ENCODE peak calls at places on chromosomes 12 and 14, in five cellular contexts. T is right lobe of liver, L is posterior cingulate gyrus, W is epithelial cell of prostate, K is mucosa of gallbladder. B is an unnamed sample.

GRCh38 chr12:1842183-1842904 is 22.0 kb downstream of the LRTM2 start:
- DNase-seq in T (peak; percentile 38), L (peak; percentile 32), W (no peak), K (no peak), B (no peak)

GRCh38 chr12:21941522-21942376 is 523 bp upstream of the ABCC9 start:
- DNase-seq in T (peak; percentile 87), L (peak; percentile 68), W (no peak), K (peak; percentile 34), B (no peak)

GRCh38 chr12:119780786-119781434 is 96.2 kb downstream of the CIT start:
- DNase-seq in T (peak; percentile 54), L (no peak), W (peak; percentile 18), K (peak; percentile 41), B (no peak)

GRCh38 chr12:100364334-100364733 is 7.5 kb downstream of the SLC17A8 start:
- DNase-seq in T (no peak), L (no peak), W (no peak), K (no peak), B (no peak)

GRCh38 chr14:98501836-98502235 is 770.2 kb downstream of the BCL11B start:
- DNase-seq in T (no peak), L (no peak), W (no peak), K (no peak), B (no peak)

GRCh38 chr12:64007853-64008252 is 163.4 kb downstream of the SRGAP1 start:
- DNase-seq in T (no peak), L (no peak), W (no peak), K (no peak), B (peak; percentile 40)

GRCh38 chr12:76696186-76696585 is 67.7 kb upstream of the ZDHHC17 start:
- DNase-seq in T (no peak), L (no peak), W (no peak), K (no peak), B (no peak)

GRCh38 chr14:35553808-35554207 is 19.8 kb downstream of the INSM2 start:
- DNase-seq in T (no peak), L (no peak), W (no peak), K (no peak), B (no peak)

GRCh38 chr12:13223176-13223806 is 26.8 kb downstream of the EMP1 start:
- DNase-seq in T (no peak), L (no peak), W (peak; percentile 68), K (no peak), B (peak; percentile 82)

GRCh38 chr12:27013606-27014084 is 539 bp downstream of the TM7SF3 start:
- DNase-seq in T (no peak), L (no peak), W (no peak), K (no peak), B (peak; percentile 54)

GRCh38 chr14:63710497-63710896 is 17.4 kb downstream of the SGPP1 start:
- DNase-seq in T (no peak), L (no peak), W (no peak), K (no peak), B (no peak)

GRCh38 chr14:75334191-75335051 is 55.8 kb downstream of the FOS start:
- DNase-seq in T (peak; percentile 67), L (no peak), W (no peak), K (peak; percentile 26), B (no peak)

GRCh38 chr12:89166525-89166934 is 185.8 kb downstream of the DUSP6 start:
- DNase-seq in T (no peak), L (no peak), W (no peak), K (no peak), B (no peak)

GRCh38 chr12:120625557-120626419 is 14.6 kb upstream of the CABP1 start:
- DNase-seq in T (no peak), L (peak; percentile 35), W (no peak), K (no peak), B (no peak)

GRCh38 chr12:57143454-57143853 is 4.0 kb downstream of the LRP1-AS start:
- DNase-seq in T (no peak), L (peak; percentile 80), W (no peak), K (no peak), B (no peak)

GRCh38 chr12:8466171-8466692 is 10.5 kb downstream of the CLEC6A start:
- DNase-seq in T (no peak), L (no peak), W (no peak), K (no peak), B (no peak)

GRCh38 chr12:5910790-5911548 is 34.1 kb downstream of the ANO2 start:
- DNase-seq in T (no peak), L (no peak), W (no peak), K (no peak), B (no peak)

GRCh38 chr14:20624495-20625070 is 16.9 kb downstream of the OR6S1 start:
- DNase-seq in T (peak; percentile 64), L (no peak), W (peak; percentile 48), K (peak; percentile 56), B (no peak)

GRCh38 chr12:3336606-3337311 is 154.2 kb upstream of the PRMT8 start:
- DNase-seq in T (peak; percentile 24), L (peak; percentile 88), W (no peak), K (peak; percentile 25), B (peak; percentile 81)

GRCh38 chr12:91126516-91126915 is 15.2 kb upstream of the LUM start:
- DNase-seq in T (no peak), L (no peak), W (no peak), K (no peak), B (no peak)

GRCh38 chr14:79325557-79325956 is 885.7 kb downstream of the DIO2 start:
- DNase-seq in T (no peak), L (no peak), W (no peak), K (no peak), B (no peak)

GRCh38 chr12:105799103-105799502 is 339.7 kb downstream of the NUAK1 start:
- DNase-seq in T (no peak), L (no peak), W (no peak), K (no peak), B (no peak)

GRCh38 chr14:75132374-75133086 is 5.7 kb upstream of the NEK9 start:
- DNase-seq in T (no peak), L (no peak), W (no peak), K (peak; percentile 78), B (no peak)

GRCh38 chr14:50559990-50560928 is at the start of gene ATL1:
- DNase-seq in T (peak; percentile 63), L (peak; percentile 93), W (no peak), K (peak; percentile 63), B (peak; percentile 59)

B was measured in SJSA1.